ENCODE peak calls at places on chromosomes 6 and 20, in ten cellular contexts. C, F, R, M, P, O, N, W, Q and J are unnamed samples.

GRCh38 chr20:2217857-2218529 is 77.8 kb upstream of the TGM3 start:
- DNase-seq in O (no peak), C (no peak), P (no peak), R (peak; percentile 33), N (no peak), Q (no peak), M (no peak), F (no peak), W (no peak), J (no peak)

GRCh38 chr20:7926767-7927166 is 13.5 kb downstream of the HAO1 start:
- DNase-seq in Q (peak; percentile 12), C (peak; percentile 23), O (peak; percentile 30), P (no peak), N (no peak), W (no peak), M (no peak), F (no peak), R (no peak), J (no peak)

GRCh38 chr20:64077876-64078551 is 1.3 kb downstream of the RGS19 start:
- DNase-seq in N (peak; percentile 41), W (no peak), Q (no peak), O (no peak), P (no peak), C (no peak), F (peak; percentile 44), R (no peak), M (no peak), J (no peak)

GRCh38 chr6:13289789-13290318 is 38.5 kb downstream of the TBC1D7 start:
- DNase-seq in C (peak; percentile 98), M (no peak), F (peak; percentile 62), R (no peak), W (no peak), O (no peak), N (no peak), Q (no peak), P (no peak), J (no peak)

GRCh38 chr6:3646616-3647362 is 104.7 kb downstream of the PXDC1 start:
- DNase-seq in O (no peak), N (no peak), C (no peak), Q (no peak), W (no peak), M (peak; percentile 34), F (no peak), P (no peak), R (no peak), J (no peak)

GRCh38 chr6:66897576-66897975 is 1190.5 kb upstream of the EYS start:
- DNase-seq in P (no peak), C (peak; percentile 4), M (peak; percentile 40), R (peak; percentile 11), F (no peak), O (no peak), N (no peak), Q (no peak), W (no peak), J (no peak)

GRCh38 chr6:139344186-139344963 is 30.1 kb downstream of the CITED2 start:
- DNase-seq in O (no peak), Q (no peak), F (no peak), P (no peak), C (no peak), W (no peak), R (no peak), N (no peak), M (no peak), J (no peak)

GRCh38 chr6:7673063-7673536 is 52.8 kb upstream of the BMP6 start:
- DNase-seq in O (peak; percentile 20), F (peak; percentile 32), C (no peak), M (peak; percentile 74), N (peak; percentile 32), Q (peak; percentile 50), R (peak; percentile 45), W (peak; percentile 74), P (no peak), J (peak; percentile 23)

GRCh38 chr6:137823826-137824501 is 43.1 kb upstream of the TNFAIP3 start:
- DNase-seq in W (peak; percentile 93), R (peak; percentile 36), M (no peak), C (no peak), N (peak; percentile 32), O (peak; percentile 50), F (no peak), Q (no peak), P (no peak), J (no peak)

GRCh38 chr20:44594730-44595129 is 12.4 kb downstream of the PKIG start:
- DNase-seq in P (no peak), C (no peak), N (no peak), R (no peak), Q (no peak), M (no peak), O (no peak), F (no peak), W (no peak), J (no peak)

GRCh38 chr20:56788041-56788670 is 159.1 kb downstream of the TFAP2C start:
- DNase-seq in O (no peak), C (peak; percentile 94), R (peak; percentile 45), Q (peak; percentile 92), F (peak; percentile 29), W (peak; percentile 81), M (no peak), P (peak; percentile 23), N (no peak), J (no peak)

GRCh38 chr6:37819177-37819801 is at the start of gene ZFAND3:
- DNase-seq in N (peak; percentile 97), Q (peak; percentile 94), F (peak; percentile 97), R (peak; percentile 93), M (peak; percentile 98), W (peak; percentile 98), O (peak; percentile 95), C (peak; percentile 95), P (peak; percentile 93), J (peak; percentile 98)

GRCh38 chr6:31969712-31970603 is 2.0 kb downstream of the DXO start:
- DNase-seq in W (peak; percentile 61), M (no peak), Q (no peak), O (no peak), R (no peak), P (no peak), C (no peak), N (no peak), F (no peak), J (peak; percentile 10)
- TF ChIP-seq POLR2A in W (no peak), M (no peak), Q (no peak), O (no peak), R (no peak), P (no peak), C (no peak), N (no peak), F (no peak), J (no peak)

DNA sequence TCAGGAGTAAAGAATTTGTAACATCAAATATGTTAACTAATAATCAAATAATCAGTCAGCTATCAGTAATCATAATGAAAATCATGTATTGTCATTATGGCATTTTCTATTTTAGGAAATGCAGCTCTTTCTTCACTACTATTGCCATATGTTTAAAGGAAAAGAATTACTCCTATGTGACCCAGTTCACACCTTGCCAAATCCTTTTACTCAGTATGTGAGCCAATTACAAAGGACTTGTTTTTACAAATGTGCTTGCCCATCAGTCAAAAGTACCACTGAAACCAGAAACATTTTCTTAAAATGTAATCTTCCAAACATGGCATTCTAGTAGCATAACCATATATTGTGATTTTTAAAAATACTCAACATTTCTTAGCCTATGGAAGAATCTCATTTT is 63.6 kb downstream of the NCOA7 start:
- DNase-seq in R (no peak), W (no peak), P (no peak), Q (no peak), M (no peak), C (no peak), F (no peak), N (no peak), O (no peak), J (no peak)
- H3K27ac ChIP-seq in R (no peak overlapping the region), W (no peak overlapping the region), P (no peak overlapping the region), Q (no peak overlapping the region), M (no peak overlapping the region), C (no peak overlapping the region), F (no peak overlapping the region), N (no peak overlapping the region), O (no peak overlapping the region), J (no peak overlapping the region)

GRCh38 chr6:157981395-157982296 is at the start of gene SYNJ2:
- DNase-seq in O (peak; percentile 75), R (no peak), W (peak; percentile 91), F (peak; percentile 92), C (peak; percentile 83), P (peak; percentile 44), N (peak; percentile 88), M (peak; percentile 82), Q (no peak), J (peak; percentile 84)
- TF ChIP-seq POLR2A in O (no peak), R (peak; percentile 28), W (no peak), F (peak; percentile 62), C (peak; percentile 55), P (peak; percentile 71), N (no peak), M (peak; percentile 48), Q (no peak), J (peak; percentile 54)

GRCh38 chr6:56420296-56420695 is 172.9 kb upstream of the COL21A1 start:
- DNase-seq in M (no peak), Q (no peak), F (no peak), C (no peak), N (no peak), R (no peak), P (no peak), O (no peak), W (no peak), J (no peak)

GRCh38 chr6:56417823-56418222 is 170.4 kb upstream of the COL21A1 start:
- DNase-seq in O (no peak), W (no peak), Q (no peak), C (peak; percentile 43), N (no peak), R (no peak), M (no peak), P (no peak), F (no peak), J (no peak)

DNA sequence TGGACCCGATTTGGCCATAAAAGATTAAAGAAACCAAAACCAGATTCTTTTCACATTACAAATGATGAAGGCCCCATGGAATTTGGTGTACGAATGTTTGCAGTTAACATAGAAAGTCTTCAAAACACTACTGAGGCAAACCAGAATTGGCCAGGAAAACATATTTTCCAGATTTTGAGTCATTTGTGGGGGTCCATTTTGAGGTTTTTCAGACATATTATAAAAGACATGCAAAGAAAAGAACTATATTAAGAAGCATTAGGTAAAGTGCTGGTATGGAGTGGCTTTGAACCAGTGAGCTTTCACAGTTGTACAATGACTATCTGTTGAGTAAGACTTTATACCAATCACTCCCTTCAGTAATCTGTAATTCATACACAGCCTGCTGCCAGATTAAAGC is 168.9 kb upstream of the COL21A1 start:
- DNase-seq in C (no peak), O (no peak), F (no peak), W (no peak), P (no peak), M (no peak), N (no peak), R (no peak), Q (no peak), J (no peak)
- H3K27ac ChIP-seq in C (no peak overlapping the region), O (no peak overlapping the region), F (no peak overlapping the region), W (no peak overlapping the region), P (no peak overlapping the region), M (no peak overlapping the region), N (no peak overlapping the region), R (no peak overlapping the region), Q (no peak overlapping the region), J (no peak overlapping the region)